ENCODE peak calls at places on chromosome 21, in four cellular contexts. One of them, this sample, is unnamed.

GRCh38 chr21:45079351-45079750 is 5.0 kb downstream of the ADARB1 start:
- DNase-seq in mucosa of descending colon: no peak
- DNase-seq in fibroblast of the conjunctiva: no peak
- DNase-seq in G401: no peak
- DNase-seq in this sample: no peak

GRCh38 chr21:36690637-36691538 is 8.0 kb upstream of the SIM2 start:
- DNase-seq in mucosa of descending colon: no peak
- DNase-seq in fibroblast of the conjunctiva: no peak
- DNase-seq in G401: no peak
- DNase-seq in this sample: no peak

GRCh38 chr21:17461582-17461981 is 51.3 kb upstream of the CXADR start:
- DNase-seq in mucosa of descending colon: no peak
- DNase-seq in fibroblast of the conjunctiva: no peak
- DNase-seq in G401: no peak
- DNase-seq in this sample: no peak

GRCh38 chr21:42475526-42476492 is 20.2 kb downstream of the RSPH1 start:
- DNase-seq in mucosa of descending colon: no peak
- DNase-seq in fibroblast of the conjunctiva: no peak
- DNase-seq in G401: no peak
- DNase-seq in this sample: no peak

GRCh38 chr21:42513151-42513984 is at the start of gene SLC37A1:
- DNase-seq in mucosa of descending colon: peak
- DNase-seq in fibroblast of the conjunctiva: no peak
- DNase-seq in G401: no peak
- DNase-seq in this sample: no peak

GRCh38 chr21:41437754-41438153 is 11.7 kb downstream of the MX1 start:
- DNase-seq in mucosa of descending colon: no peak
- DNase-seq in fibroblast of the conjunctiva: no peak
- DNase-seq in G401: no peak
- DNase-seq in this sample: no peak

GRCh38 chr21:43283136-43283924 is 114.5 kb downstream of the CRYAA start:
- DNase-seq in mucosa of descending colon: peak
- DNase-seq in fibroblast of the conjunctiva: no peak
- DNase-seq in G401: no peak
- DNase-seq in this sample: no peak

GRCh38 chr21:44730951-44731579 is 19.7 kb upstream of the TSPEAR start:
- DNase-seq in mucosa of descending colon: no peak
- DNase-seq in fibroblast of the conjunctiva: no peak
- DNase-seq in G401: no peak
- DNase-seq in this sample: peak